ENCODE peak calls at places on chromosomes 13 and 19, in nine cellular contexts. W is CD4-positive, CD25-positive, alpha-beta regulatory T cell; U is iPS DF 6.9; Z is ascending aorta; D is stomach; C is HCT116; P is spleen; B is breast epithelium; Y is esophagus squamous epithelium. X is an unnamed sample.

GRCh38 chr19:29873024-29873800 is 61.4 kb downstream of the CCNE1 start:
- DNase-seq in W (peak; percentile 60), C (no peak), P (peak; percentile 92), B (no peak), D (peak; percentile 55), U (no peak), Z (no peak), Y (no peak), X (peak; percentile 57)

GRCh38 chr13:104586010-104586746 is 1520.0 kb upstream of the SLC10A2 start:
- DNase-seq in D (no peak), C (peak; percentile 18), U (no peak), W (no peak), P (no peak), Z (no peak), B (no peak), Y (no peak), X (no peak)

GRCh38 chr19:16016226-16017137 is 59.8 kb upstream of the TPM4 start:
- DNase-seq in Y (no peak), U (no peak), W (no peak), D (peak; percentile 22), B (no peak), C (no peak), Z (no peak), P (no peak), X (no peak)

GRCh38 chr13:113759525-113760137 is 605 bp downstream of the TMEM255B start:
- DNase-seq in W (no peak), B (no peak), Z (no peak), U (no peak), C (no peak), Y (no peak), P (peak; percentile 81), D (peak; percentile 25), X (peak; percentile 14)

GRCh38 chr13:73317140-73317539 is 258.3 kb downstream of the KLF5 start:
- DNase-seq in D (no peak), B (no peak), P (no peak), Z (no peak), U (no peak), W (no peak), Y (no peak), C (no peak), X (no peak)

GRCh38 chr13:40622246-40622645 is 44.2 kb downstream of the FOXO1 start:
- DNase-seq in Y (no peak), D (no peak), B (no peak), U (no peak), C (no peak), W (no peak), P (no peak), Z (no peak), X (no peak)

GRCh38 chr13:21051675-21052074 is 9.7 kb downstream of the LATS2 start:
- DNase-seq in U (no peak), P (no peak), Y (no peak), W (no peak), C (no peak), B (no peak), D (no peak), Z (no peak), X (no peak)

GRCh38 chr19:14167594-14168138 is 31.3 kb upstream of the ASF1B start:
- DNase-seq in B (no peak), C (no peak), Z (no peak), W (no peak), U (no peak), Y (no peak), D (no peak), P (no peak), X (no peak)

GRCh38 chr19:13437919-13438618 is 68.2 kb downstream of the CACNA1A start:
- DNase-seq in Y (no peak), Z (no peak), U (no peak), W (no peak), D (no peak), B (no peak), C (no peak), P (no peak), X (no peak)

GRCh38 chr19:34404109-34404909 is at the start of gene PDCD2L:
- DNase-seq in W (peak; percentile 87), Z (peak; percentile 53), U (peak; percentile 91), P (peak; percentile 97), B (peak; percentile 86), Y (peak; percentile 34), D (peak; percentile 97), C (peak; percentile 88), X (peak; percentile 88)

GRCh38 chr19:6127716-6128335 is 7.6 kb upstream of the ACSBG2 start:
- DNase-seq in B (no peak), P (no peak), Z (no peak), D (no peak), W (no peak), C (no peak), Y (no peak), U (no peak), X (peak; percentile 27)

GRCh38 chr13:74136089-74136658 is 2.0 kb upstream of the KLF12 start:
- DNase-seq in C (no peak), B (peak; percentile 52), D (peak; percentile 28), Y (no peak), P (peak; percentile 86), U (no peak), W (peak; percentile 24), Z (no peak), X (peak; percentile 25)

GRCh38 chr13:51419015-51419636 is 33.7 kb downstream of the INTS6 start:
- DNase-seq in P (no peak), C (no peak), Z (no peak), U (no peak), W (no peak), B (no peak), Y (no peak), D (no peak), X (no peak)

GRCh38 chr19:50331187-50332013 is 2.2 kb upstream of the KCNC3 start:
- DNase-seq in B (no peak), C (no peak), Y (no peak), U (no peak), D (no peak), W (no peak), Z (no peak), P (peak; percentile 73), X (no peak)

GRCh38 chr19:50333235-50333736 is 4.1 kb upstream of the KCNC3 start:
- DNase-seq in Z (peak; percentile 74), Y (peak; percentile 52), B (peak; percentile 94), W (peak; percentile 90), U (no peak), C (peak; percentile 88), P (peak; percentile 96), D (peak; percentile 89), X (no peak)

GRCh38 chr19:50333737-50334617 is 4.8 kb upstream of the KCNC3 start:
- DNase-seq in B (peak; percentile 74), D (peak; percentile 82), C (no peak), Z (no peak), W (peak; percentile 75), U (no peak), P (peak; percentile 92), Y (no peak), X (no peak)

GRCh38 chr19:50332014-50332263 is 2.8 kb upstream of the KCNC3 start:
- DNase-seq in Y (no peak), B (no peak), Z (no peak), W (no peak), C (no peak), U (no peak), D (no peak), P (peak; percentile 72), X (no peak)

GRCh38 chr19:50332264-50333038 is 3.3 kb upstream of the KCNC3 start:
- DNase-seq in Z (no peak), W (no peak), C (no peak), D (no peak), Y (no peak), B (no peak), P (peak; percentile 71), U (no peak), X (no peak)
- H3K4me3 ChIP-seq in Z (peak overlapping the region; percentile 24), W (peak overlapping the region; percentile 47), C (peak overlapping the region; percentile 46), D (peak overlapping the region; percentile 43), Y (peak overlapping the region; percentile 61), B (peak overlapping the region; percentile 27), P (peak overlapping the region; percentile 37), U (peak overlapping the region; percentile 67), X (no peak overlapping the region)

DNA sequence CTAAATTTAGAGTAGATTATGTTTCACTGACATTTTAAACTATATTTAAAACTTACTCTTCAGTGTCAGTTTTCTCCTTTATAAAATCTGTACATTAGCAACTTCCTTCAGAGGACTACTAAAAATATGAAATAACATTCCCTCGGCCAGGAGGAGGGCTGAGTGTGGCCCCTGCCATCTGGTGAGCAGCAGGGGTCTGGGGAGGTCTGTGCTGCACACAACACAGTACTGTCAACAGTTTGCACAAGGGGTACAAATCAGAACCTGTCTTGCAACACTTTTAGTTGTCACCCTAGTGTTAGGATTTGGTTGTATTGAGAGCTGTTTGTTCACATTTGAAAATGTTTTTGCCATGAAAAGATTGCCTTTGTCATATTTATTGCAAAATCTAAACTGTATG is 48.9 kb downstream of the TPP2 start:
- DNase-seq in B (no peak), Z (no peak), W (no peak), Y (no peak), P (no peak), D (no peak), C (no peak), U (no peak), X (no peak)
- H3K36me3 ChIP-seq in B (peaks cover 31% of the 10 kb centered on the region), Z (peaks cover 23% of the 10 kb centered on the region), W (peaks cover 96% of the 10 kb centered on the region), Y (no peaks in the 10 kb centered on the region), P (peaks cover 65% of the 10 kb centered on the region), D (peaks cover 98% of the 10 kb centered on the region), C (peaks cover 29% of the 10 kb centered on the region), U (peaks cover 6% of the 10 kb centered on the region), X (peaks cover 61% of the 10 kb centered on the region)

DNA sequence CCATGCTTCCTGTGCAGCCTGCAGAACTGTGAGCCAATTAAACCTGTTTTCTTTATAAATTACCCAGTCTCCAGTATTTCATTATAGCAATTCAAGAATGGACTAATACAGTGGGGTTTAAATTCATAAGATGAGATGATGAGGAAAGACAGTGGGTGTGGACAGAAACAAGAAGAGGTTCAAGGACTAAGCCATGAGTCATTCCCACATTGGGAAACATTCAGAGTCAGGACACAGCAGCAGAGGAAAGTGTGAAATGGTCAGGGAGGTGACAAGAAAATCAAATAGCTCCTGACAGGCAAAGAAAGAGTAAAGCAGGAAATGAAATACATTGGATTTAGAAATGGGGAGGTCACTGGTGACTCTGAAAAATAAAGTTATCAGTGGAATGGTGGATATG is 9.1 kb downstream of the ZNF841 start:
- DNase-seq in Y (no peak), W (no peak), P (no peak), Z (no peak), U (no peak), C (no peak), D (no peak), B (no peak), X (no peak)
- H3K9me3 ChIP-seq in Y (peaks cover 15% of the 10 kb centered on the region), W (peaks cover 90% of the 10 kb centered on the region), P (peaks cover 99% of the 10 kb centered on the region), Z (peaks cover 51% of the 10 kb centered on the region), U (no peaks in the 10 kb centered on the region), C (peaks cover 15% of the 10 kb centered on the region), D (peaks cover 77% of the 10 kb centered on the region), B (peaks cover 40% of the 10 kb centered on the region), X (peaks cover 74% of the 10 kb centered on the region)

GRCh38 chr19:9818175-9818733 is 625 bp downstream of the FBXL12 start:
- DNase-seq in W (peak; percentile 12), Z (no peak), P (no peak), B (no peak), U (no peak), C (no peak), D (no peak), Y (no peak), X (no peak)

GRCh38 chr19:9818734-9819589 is at the start of gene FBXL12:
- DNase-seq in Z (peak; percentile 100), D (peak; percentile 100), B (peak; percentile 100), U (peak; percentile 99), P (peak; percentile 100), Y (peak; percentile 100), W (peak; percentile 100), C (peak; percentile 99), X (peak; percentile 100)

GRCh38 chr19:9823816-9824215 is 3.9 kb upstream of the UBL5 start:
- DNase-seq in D (no peak), W (no peak), C (no peak), Z (no peak), B (no peak), U (no peak), P (no peak), Y (no peak), X (no peak)

GRCh38 chr19:9819590-9819898 is 665 bp upstream of the FBXL12 start:
- DNase-seq in P (no peak), Z (no peak), Y (no peak), C (no peak), D (no peak), B (no peak), U (peak; percentile 93), W (no peak), X (peak; percentile 100)
- H3K4me3 ChIP-seq in P (peak overlapping the region; percentile 76), Z (peak overlapping the region; percentile 28), Y (peak overlapping the region; percentile 98), C (peak overlapping the region; percentile 29), D (peak overlapping the region; percentile 34), B (peak overlapping the region; percentile 5), U (no peak overlapping the region), W (peak overlapping the region; percentile 66), X (peak overlapping the region; percentile 10)

X was measured in MG63.